ENCODE peak calls at places on chromosomes 5 and 9, in four cellular contexts. G is H9, K is H1, W is trophoblast cell. M is an unnamed sample. For H3K79me2, the result is how much of the 10 kb centered on the place peaks cover.

GRCh38 chr9:22457448-22457847 is 10.8 kb downstream of the DMRTA1 start:
- DNase-seq in G (peak), K (no peak), W (no peak), M (peak)

GRCh38 chr5:172567843-172568242 is 73.2 kb upstream of the NEURL1B start:
- DNase-seq in G (no peak), K (no peak), W (no peak), M (no peak)

GRCh38 chr5:61866930-61867329 is 439.1 kb upstream of the KIF2A start:
- DNase-seq in G (no peak), K (no peak), W (no peak), M (no peak)

GRCh38 chr9:136551401-136552116 is 5.7 kb upstream of the NOTCH1 start:
- DNase-seq in G (peak), K (no peak), W (no peak), M (peak)

GRCh38 chr5:44536650-44537260 is 147.5 kb upstream of the FGF10 start:
- DNase-seq in G (peak), K (no peak), W (peak), M (peak)

GRCh38 chr5:177113566-177114424 is 19.8 kb upstream of the NSD1 start:
- DNase-seq in G (peak), K (no peak), W (peak), M (peak)

GRCh38 chr9:92077868-92078267 is 37.3 kb downstream of the SPTLC1 start:
- DNase-seq in G (no peak), K (no peak), W (no peak), M (no peak)

GRCh38 chr5:176614805-176615478 is 5.0 kb upstream of the GPRIN1 start:
- DNase-seq in G (no peak), K (no peak), W (no peak), M (no peak)

GRCh38 chr9:69465473-69465872 is 140.5 kb downstream of the ENTREP1 start:
- DNase-seq in G (no peak), K (no peak), W (no peak), M (no peak)

GRCh38 chr9:122463828-122464632 is 13.7 kb downstream of the OR1J1 start:
- DNase-seq in G (peak), K (peak), W (no peak), M (peak)

GRCh38 chr5:169095976-169096375 is 205.0 kb downstream of the SLIT3 start:
- DNase-seq in G (no peak), K (no peak), W (peak), M (no peak)

GRCh38 chr5:178216779-178217178 is 12.4 kb downstream of the HNRNPAB start:
- DNase-seq in G (no peak), K (no peak), W (no peak), M (no peak)

GRCh38 chr5:96790851-96791513 is 16.8 kb downstream of the ERAP1 start:
- DNase-seq in G (no peak), K (no peak), W (peak), M (no peak)

GRCh38 chr9:127955294-127956015 is 17.8 kb upstream of the DPM2 start:
- DNase-seq in G (peak), K (no peak), W (peak), M (peak)
- H3K79me2 ChIP-seq in G (under half), K (under half), W (under half), M (under half)

DNA sequence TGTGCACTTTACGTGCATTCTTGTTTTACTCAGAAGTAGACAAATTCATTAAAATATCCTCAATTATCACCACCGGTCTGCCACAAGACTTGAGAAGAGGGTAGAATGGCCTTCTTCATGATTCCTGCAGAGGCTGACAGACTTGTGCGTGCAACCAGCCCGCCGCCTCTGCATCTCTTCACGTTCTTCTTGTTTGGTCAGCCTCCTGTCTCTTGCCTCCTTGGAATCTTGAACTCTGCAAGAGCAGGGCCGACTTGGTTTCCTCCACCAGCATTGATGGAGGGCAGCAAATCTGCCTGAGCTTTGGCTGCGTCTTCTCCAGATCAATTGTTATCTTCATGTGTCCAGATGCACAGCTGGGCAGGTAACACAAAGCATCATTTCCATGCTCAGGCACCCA is 20.2 kb downstream of the UBE2QL1 start:
- DNase-seq in G (no peak), K (no peak), W (no peak), M (no peak)
- H2BK120ac ChIP-seq in G (no peak), K (no peak), W (no peak), M (no peak)

GRCh38 chr5:140222416-140222815 is 47.4 kb downstream of the CYSTM1 start:
- DNase-seq in G (no peak), K (no peak), W (no peak), M (no peak)

GRCh38 chr5:140220032-140220697 is 45.2 kb downstream of the CYSTM1 start:
- DNase-seq in G (no peak), K (no peak), W (no peak), M (peak)

GRCh38 chr5:140220698-140221064 is 45.7 kb downstream of the CYSTM1 start:
- DNase-seq in G (no peak), K (no peak), W (no peak), M (no peak)

GRCh38 chr5:140223567-140223966 is 48.6 kb downstream of the CYSTM1 start:
- DNase-seq in G (no peak), K (no peak), W (no peak), M (no peak)

GRCh38 chr5:140221697-140222223 is 46.8 kb downstream of the CYSTM1 start:
- DNase-seq in G (no peak), K (no peak), W (no peak), M (no peak)
- H3K4ac ChIP-seq in G (no peak), K (no peak), W (no peak), M (no peak)

GRCh38 chr5:137400571-137400970 is 98.6 kb downstream of the SPOCK1 start:
- DNase-seq in G (no peak), K (no peak), W (no peak), M (no peak)
- H3K79me2 ChIP-seq in G (under half), K (under half), W (under half), M (under half)

GRCh38 chr9:86859966-86860365 is 87.3 kb downstream of the GAS1 start:
- DNase-seq in G (no peak), K (no peak), W (no peak), M (no peak)
- H2BK120ac ChIP-seq in G (no peak), K (no peak), W (no peak), M (no peak)

GRCh38 chr5:143261748-143262392 is 141.6 kb downstream of the NR3C1 start:
- DNase-seq in G (no peak), K (no peak), W (no peak), M (no peak)

GRCh38 chr5:143259254-143259605 is 144.3 kb downstream of the NR3C1 start:
- DNase-seq in G (no peak), K (no peak), W (peak), M (no peak)

GRCh38 chr5:143263272-143263810 is 140.1 kb downstream of the NR3C1 start:
- DNase-seq in G (no peak), K (no peak), W (no peak), M (no peak)

GRCh38 chr5:143265995-143266394 is 137.5 kb downstream of the NR3C1 start:
- DNase-seq in G (no peak), K (no peak), W (no peak), M (no peak)

DNA sequence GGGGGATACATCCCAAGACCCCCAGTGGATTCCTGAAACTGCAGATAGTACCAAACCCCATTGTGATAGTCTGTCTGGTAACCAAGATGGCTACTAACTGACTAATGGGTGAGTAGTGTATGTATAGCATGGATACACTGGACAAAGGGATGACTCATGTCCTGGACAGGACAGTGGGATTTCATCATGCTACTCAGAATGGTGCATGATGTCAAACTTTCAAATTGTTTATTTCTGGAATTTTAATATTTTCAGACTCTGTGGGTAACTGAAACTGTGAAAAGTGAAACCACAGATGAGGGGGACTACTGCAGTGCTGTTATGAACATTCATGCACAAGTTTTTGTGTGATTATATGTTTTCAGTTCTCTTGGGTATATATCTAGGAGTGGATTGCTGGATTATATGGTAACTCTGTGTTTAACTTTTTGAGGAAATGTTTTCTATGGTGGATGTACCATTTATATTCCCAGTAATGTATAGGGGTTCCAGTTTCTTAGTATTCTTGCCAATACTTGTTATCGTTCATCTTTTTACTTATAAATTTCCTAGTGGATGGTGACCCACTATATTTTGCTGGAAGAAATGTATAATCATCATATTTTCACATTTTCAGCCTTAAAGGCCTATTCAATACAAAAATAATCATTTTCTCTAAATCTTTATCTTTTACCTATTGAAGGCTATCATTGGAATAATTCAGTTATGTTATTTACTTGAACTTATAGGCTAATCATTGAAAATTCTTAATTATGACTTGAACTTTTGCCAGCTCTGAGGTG is 140.9 kb downstream of the NR3C1 start:
- DNase-seq in G (no peak), K (no peak), W (no peak), M (no peak)
- H3K4ac ChIP-seq in G (no peak), K (no peak), W (no peak), M (no peak)

DNA sequence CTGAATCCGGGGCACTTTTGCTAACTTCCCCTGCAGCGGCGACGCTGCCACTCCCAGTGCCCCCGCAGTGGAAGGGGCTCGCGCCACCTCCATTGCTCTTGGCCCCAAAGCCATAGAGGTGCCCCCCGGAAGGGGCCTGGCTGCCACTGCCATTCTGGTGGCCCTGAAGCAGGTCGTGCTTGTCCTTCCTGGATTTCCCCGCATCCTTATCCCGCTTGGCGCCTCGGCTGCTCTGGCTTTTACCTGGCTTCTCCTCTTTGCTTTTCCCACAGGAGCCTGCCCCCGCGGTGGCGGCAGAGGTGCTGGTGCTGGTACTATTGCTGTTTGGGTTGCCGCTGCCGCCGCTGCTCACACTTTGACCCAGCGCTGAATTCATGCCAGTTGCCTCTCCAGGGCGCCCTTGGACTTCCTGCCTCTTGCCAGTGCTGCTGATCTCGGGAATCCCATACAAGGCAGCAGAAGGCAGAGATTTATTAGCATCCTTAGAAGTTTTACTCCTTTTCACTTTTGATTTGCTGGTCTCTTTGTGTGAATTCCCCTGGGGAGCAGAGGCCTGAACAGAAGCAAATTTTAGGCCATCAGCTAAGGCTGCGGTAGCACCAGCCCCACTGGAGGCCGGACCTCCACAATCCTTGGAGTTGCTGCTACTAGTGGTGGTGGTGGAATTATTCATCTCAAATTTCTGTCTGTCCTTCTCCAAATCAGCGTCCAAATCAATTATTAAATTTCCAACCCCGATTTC is 2.1 kb downstream of the ZNF608 start:
- DNase-seq in G (no peak), K (no peak), W (no peak), M (peak)
- H3K79me2 ChIP-seq in G (under half), K (under half), W (under half), M (under half)

GRCh38 chr5:169071-169727 is 22.1 kb upstream of the LRRC14B start:
- DNase-seq in G (no peak), K (no peak), W (peak), M (no peak)
- H2BK120ac ChIP-seq in G (no peak), K (no peak), W (no peak), M (no peak)

DNA sequence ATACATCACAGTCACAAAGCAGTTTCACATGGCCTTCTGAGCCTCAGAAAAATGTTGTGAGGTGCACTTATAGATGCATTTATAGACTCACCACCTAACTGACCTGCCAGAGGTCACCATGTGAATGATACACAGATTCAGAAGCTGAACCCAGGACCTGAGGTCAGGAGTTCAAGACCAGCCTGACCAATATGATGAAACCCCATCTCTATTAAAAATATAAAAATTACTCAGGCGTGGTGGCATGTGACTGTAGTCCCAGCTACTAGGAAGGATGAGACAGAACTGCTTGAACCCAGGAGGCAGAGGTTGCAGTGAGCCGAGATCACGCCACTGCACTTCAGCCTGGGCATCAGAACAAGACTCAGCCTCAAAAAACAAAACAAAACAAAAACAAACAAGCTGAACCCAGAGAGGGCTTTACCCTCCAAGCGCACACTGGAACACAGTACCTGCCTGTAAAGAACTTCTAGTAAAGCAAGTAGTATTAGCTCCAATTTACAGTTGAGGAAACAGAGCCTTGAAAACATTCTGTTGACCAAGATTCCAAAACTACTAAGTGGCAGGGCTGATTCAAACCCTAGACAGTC is 16.3 kb downstream of the ECPAS start:
- DNase-seq in G (no peak), K (no peak), W (no peak), M (no peak)
- H3K4ac ChIP-seq in G (no peak), K (no peak), W (peak), M (no peak)

M was measured in mesendoderm.